ENCODE peak calls at places on chromosomes 7 and 10, in five cellular contexts. A is WTC11, I is retinal pigment epithelial cell, G is D721Med, F is OCI-LY7. V is an unnamed sample.
A peak's percentile ranks its signal among the peaks of the same experiment; 100 is the strongest.

GRCh38 chr7:125444864-125445263 is 515.2 kb upstream of the POT1 start:
- DNase-seq in A (no peak), I (no peak), G (no peak), F (no peak), V (no peak)

GRCh38 chr7:54827719-54828118 is 68.7 kb upstream of the SEC61G start:
- DNase-seq in A (no peak), I (no peak), G (no peak), F (no peak), V (no peak)

GRCh38 chr10:34172936-34173533 is 642.1 kb downstream of the PARD3 start:
- DNase-seq in A (no peak), I (no peak), G (no peak), F (no peak), V (no peak)

GRCh38 chr7:141355057-141355456 is 196.2 kb upstream of the AGK start:
- DNase-seq in A (no peak), I (peak; percentile 16), G (no peak), F (no peak), V (no peak)

GRCh38 chr7:21367081-21367480 is 60.8 kb upstream of the SP4 start:
- DNase-seq in A (no peak), I (no peak), G (no peak), F (no peak), V (no peak)

GRCh38 chr10:70124918-70125317 is 7.7 kb downstream of the AIFM2 start:
- DNase-seq in A (no peak), I (no peak), G (no peak), F (no peak), V (no peak)

GRCh38 chr10:283916-284356 is 148.7 kb downstream of the ZMYND11 start:
- DNase-seq in A (no peak), I (no peak), G (no peak), F (no peak), V (peak; percentile 76)

GRCh38 chr7:30136339-30136738 is 1.6 kb downstream of the MTURN start:
- DNase-seq in A (peak; percentile 25), I (no peak), G (no peak), F (no peak), V (no peak)

GRCh38 chr10:110783509-110784103 is 88.1 kb upstream of the PDCD4 start:
- DNase-seq in A (no peak), I (peak; percentile 23), G (no peak), F (no peak), V (no peak)

GRCh38 chr10:73772280-73773151 is 9.3 kb upstream of the CHCHD1 start:
- DNase-seq in A (peak; percentile 67), I (no peak), G (peak; percentile 55), F (peak; percentile 82), V (peak; percentile 87)

GRCh38 chr7:98186452-98187137 is 24.6 kb upstream of the BHLHA15 start:
- DNase-seq in A (no peak), I (no peak), G (no peak), F (no peak), V (no peak)

GRCh38 chr7:140025814-140026433 is 36.8 kb downstream of the PARP12 start:
- DNase-seq in A (no peak), I (no peak), G (no peak), F (no peak), V (no peak)

GRCh38 chr10:8297107-8297506 is 242.6 kb downstream of the GATA3 start:
- DNase-seq in A (no peak), I (no peak), G (no peak), F (no peak), V (no peak)

GRCh38 chr7:149444260-149444659 is 16.6 kb downstream of the ZNF777 start:
- DNase-seq in A (no peak), I (no peak), G (no peak), F (no peak), V (no peak)

GRCh38 chr7:30859940-30860623 is 51.6 kb upstream of the AQP1 start:
- DNase-seq in A (no peak), I (peak; percentile 93), G (no peak), F (no peak), V (no peak)

GRCh38 chr10:132539431-132539839 is 1.8 kb downstream of the INPP5A start:
- DNase-seq in A (peak; percentile 6), I (no peak), G (no peak), F (no peak), V (no peak)

GRCh38 chr10:114825513-114826253 is 4.1 kb downstream of the FHIP2A start:
- DNase-seq in A (no peak), I (peak; percentile 66), G (no peak), F (no peak), V (peak; percentile 81)

GRCh38 chr10:104339469-104340098 is 1.3 kb upstream of the ITPRIP start:
- DNase-seq in A (no peak), I (no peak), G (no peak), F (no peak), V (no peak)

GRCh38 chr7:45593121-45593541 is 19.0 kb downstream of the ADCY1 start:
- DNase-seq in A (no peak), I (no peak), G (no peak), F (no peak), V (no peak)

GRCh38 chr7:105306160-105306784 is 82.4 kb downstream of the SRPK2 start:
- DNase-seq in A (no peak), I (no peak), G (no peak), F (no peak), V (no peak)

GRCh38 chr7:148972360-148972759 is 55.9 kb downstream of the PDIA4 start:
- DNase-seq in A (no peak), I (no peak), G (no peak), F (no peak), V (no peak)

GRCh38 chr7:149261321-149261828 is 621 bp upstream of the ZNF783 start:
- DNase-seq in A (no peak), I (no peak), G (no peak), F (no peak), V (no peak)

GRCh38 chr10:44071479-44071878 is 313.4 kb downstream of the CXCL12 start:
- DNase-seq in A (no peak), I (no peak), G (no peak), F (no peak), V (no peak)

GRCh38 chr7:148856035-148856881 is 27.8 kb downstream of the EZH2 start:
- DNase-seq in A (peak; percentile 45), I (no peak), G (no peak), F (peak; percentile 63), V (peak; percentile 55)

GRCh38 chr7:39463252-39463651 is 103.0 kb upstream of the YAE1 start:
- DNase-seq in A (no peak), I (no peak), G (no peak), F (no peak), V (no peak)
- TF ChIP-seq CTCF in A (no peak), I (no peak), G (no peak), F (no peak), V (no peak)

GRCh38 chr7:127650842-127651555 is 995 bp upstream of the SND1 start:
- DNase-seq in A (peak; percentile 39), I (no peak), G (no peak), F (no peak), V (peak; percentile 25)
- TF ChIP-seq CTCF in A (no peak), I (no peak), G (no peak), F (no peak), V (no peak)

DNA sequence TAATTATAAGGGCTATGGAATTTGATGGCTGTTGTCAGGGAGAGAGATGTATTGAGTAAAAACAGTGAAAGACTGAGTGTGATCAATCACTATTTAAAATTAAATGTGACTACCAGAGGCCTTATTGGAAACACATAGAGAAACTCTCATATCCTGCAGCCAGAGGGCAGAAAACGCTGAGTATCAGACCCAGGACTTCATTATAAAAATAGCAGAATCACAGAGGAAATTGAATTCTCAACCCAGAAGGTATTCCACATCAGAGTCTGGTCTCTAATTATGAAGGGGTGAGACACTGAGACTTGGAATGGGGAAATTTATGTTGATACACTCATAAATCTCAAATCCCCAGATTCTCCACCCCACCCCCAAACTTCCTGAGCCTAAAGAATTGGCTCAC is 69.5 kb upstream of the IL6 start:
- DNase-seq in A (no peak), I (no peak), G (no peak), F (no peak), V (no peak)
- TF ChIP-seq CTCF in A (no peak), I (peak; percentile 9), G (no peak), F (peak; percentile 31), V (no peak)

GRCh38 chr7:151895695-151896485 is 19.0 kb upstream of the PRKAG2 start:
- DNase-seq in A (no peak), I (no peak), G (no peak), F (no peak), V (no peak)
- TF ChIP-seq CTCF in A (no peak), I (no peak), G (no peak), F (no peak), V (no peak)

GRCh38 chr10:86586516-86586915 is 64.9 kb upstream of the WAPL start:
- DNase-seq in A (no peak), I (no peak), G (no peak), F (no peak), V (no peak)

GRCh38 chr10:86585726-86586048 is 64.1 kb upstream of the WAPL start:
- DNase-seq in A (no peak), I (no peak), G (no peak), F (no peak), V (no peak)

GRCh38 chr10:86585037-86585725 is 63.6 kb upstream of the WAPL start:
- DNase-seq in A (peak; percentile 90), I (peak; percentile 2), G (peak; percentile 58), F (peak; percentile 86), V (peak; percentile 86)

GRCh38 chr10:86580549-86580886 is 58.9 kb upstream of the WAPL start:
- DNase-seq in A (no peak), I (no peak), G (no peak), F (peak; percentile 10), V (no peak)

GRCh38 chr10:86583983-86584382 is 62.4 kb upstream of the WAPL start:
- DNase-seq in A (peak; percentile 61), I (no peak), G (no peak), F (peak; percentile 86), V (peak; percentile 70)
- TF ChIP-seq CTCF in A (no peak), I (peak; percentile 13), G (no peak), F (peak; percentile 78), V (peak; percentile 42)

DNA sequence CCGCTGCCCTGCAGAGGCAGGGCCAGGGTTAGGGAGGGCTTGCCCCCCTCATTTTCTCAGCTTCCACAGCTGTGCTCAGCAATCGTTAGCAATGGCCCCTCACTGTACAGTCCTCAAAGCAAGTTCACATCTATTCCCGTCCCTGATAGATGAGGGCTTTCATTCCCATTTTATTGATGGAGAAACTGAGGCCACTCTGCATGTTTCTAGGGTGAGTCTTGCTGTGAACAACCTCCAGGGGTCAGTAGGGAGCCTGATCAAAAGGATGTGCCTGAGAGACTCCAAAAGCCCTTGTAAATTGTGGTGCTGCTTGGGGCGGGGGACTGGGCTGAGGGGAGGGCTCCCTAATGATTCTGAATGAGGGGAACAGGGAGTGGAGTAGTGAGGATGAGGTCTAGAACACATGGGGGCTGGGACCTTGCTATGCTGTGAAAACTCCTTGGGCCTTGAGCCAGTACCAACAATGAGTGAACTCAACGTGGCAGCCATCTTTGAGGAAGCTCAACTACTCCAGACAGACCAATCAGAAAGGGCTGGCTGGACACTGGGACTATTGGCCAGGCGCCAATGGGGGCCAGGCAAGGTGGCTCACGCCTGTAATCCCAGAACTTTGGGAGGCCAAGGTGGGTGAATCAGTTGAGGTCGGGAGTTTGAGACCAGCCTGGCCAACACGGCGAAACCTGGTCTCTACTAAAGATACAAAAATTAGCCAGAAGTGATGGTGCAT is 6.7 kb upstream of the GRIFIN start:
- DNase-seq in A (no peak), I (no peak), G (no peak), F (no peak), V (no peak)
- TF ChIP-seq CTCF in A (no peak), I (no peak), G (no peak), F (peak; percentile 57), V (no peak)

V was measured in GM13976.